ENCODE peak calls at places on chromosomes 13 and 19, in seven cellular contexts. E is PC-3, N is GM23338, G is OCI-LY7, Z is HCT116, Y is hepatocyte, A is MM.1S. U is an unnamed sample. For H3K9me2, the result is how much of the 10 kb centered on the place peaks cover.

GRCh38 chr13:30181856-30182651 is 125.3 kb downstream of the KATNAL1 start:
- DNase-seq in E (no peak), N (peak), G (no peak), Z (no peak), Y (no peak), A (no peak), U (no peak)

GRCh38 chr19:2072757-2073551 is 21.9 kb upstream of the MKNK2 start:
- DNase-seq in E (no peak), N (no peak), G (no peak), Z (no peak), Y (no peak), A (no peak), U (peak)

GRCh38 chr19:14475251-14476073 is at the start of gene PTGER1:
- DNase-seq in E (peak), N (peak), G (no peak), Z (peak), Y (peak), A (no peak), U (peak)

GRCh38 chr19:11481777-11482383 is 1.0 kb upstream of the ELAVL3 start:
- DNase-seq in E (peak), N (peak), G (peak), Z (no peak), Y (peak), A (peak), U (peak)

GRCh38 chr19:40982594-40983101 is 8.4 kb upstream of the CYP2B6 start:
- DNase-seq in E (peak), N (peak), G (no peak), Z (no peak), Y (peak), A (no peak), U (no peak)

GRCh38 chr13:106197506-106197905 is 338.0 kb downstream of the EFNB2 start:
- DNase-seq in E (no peak), N (no peak), G (no peak), Z (no peak), Y (no peak), A (no peak), U (no peak)

GRCh38 chr19:7534531-7534980 is 961 bp upstream of the PNPLA6 start:
- DNase-seq in E (peak), N (peak), G (peak), Z (no peak), Y (peak), A (peak), U (peak)

GRCh38 chr13:33918199-33918932 is 100.4 kb downstream of the RFC3 start:
- DNase-seq in E (peak), N (no peak), G (no peak), Z (no peak), Y (no peak), A (no peak), U (no peak)

GRCh38 chr19:28737021-28737525 is 475.9 kb downstream of the UQCRFS1 start:
- DNase-seq in E (peak), N (peak), G (peak), Z (no peak), Y (peak), A (peak), U (no peak)

GRCh38 chr19:39430675-39431593 is 4.8 kb downstream of the RPS16 start:
- DNase-seq in E (peak), N (peak), G (peak), Z (peak), Y (peak), A (peak), U (no peak)

GRCh38 chr13:114030666-114031610 is 57.1 kb upstream of the C13orf46 start:
- DNase-seq in E (no peak), N (no peak), G (no peak), Z (no peak), Y (no peak), A (no peak), U (no peak)

GRCh38 chr19:21463449-21464105 is 41.8 kb upstream of the ZNF429 start:
- DNase-seq in E (peak), N (peak), G (no peak), Z (no peak), Y (peak), A (no peak), U (peak)

GRCh38 chr13:44174769-44175425 is 198.7 kb upstream of the SERP2 start:
- DNase-seq in E (no peak), N (no peak), G (no peak), Z (no peak), Y (peak), A (no peak), U (no peak)

GRCh38 chr19:3370214-3370720 is 3.9 kb downstream of the NFIC start:
- DNase-seq in E (no peak), N (peak), G (no peak), Z (no peak), Y (peak), A (no peak), U (peak)
- TF ChIP-seq EZH2phosphoT487 in E (no peak), N (no peak), G (no peak), Z (no peak), Y (no peak), A (no peak), U (no peak)

GRCh38 chr13:31919241-31919640 is 112.3 kb upstream of the FRY start:
- DNase-seq in E (no peak), N (no peak), G (no peak), Z (no peak), Y (no peak), A (no peak), U (no peak)
- H3K9me2 ChIP-seq in E (under half), N (under half), G (under half), Z (under half), Y (under half), A (under half), U (under half)

GRCh38 chr19:9370747-9371619 is 8.2 kb downstream of the ZNF177 start:
- DNase-seq in E (no peak), N (no peak), G (no peak), Z (no peak), Y (no peak), A (no peak), U (no peak)
- TF ChIP-seq CTCF in E (no peak), N (no peak), G (no peak), Z (no peak), Y (no peak), A (no peak), U (no peak)

DNA sequence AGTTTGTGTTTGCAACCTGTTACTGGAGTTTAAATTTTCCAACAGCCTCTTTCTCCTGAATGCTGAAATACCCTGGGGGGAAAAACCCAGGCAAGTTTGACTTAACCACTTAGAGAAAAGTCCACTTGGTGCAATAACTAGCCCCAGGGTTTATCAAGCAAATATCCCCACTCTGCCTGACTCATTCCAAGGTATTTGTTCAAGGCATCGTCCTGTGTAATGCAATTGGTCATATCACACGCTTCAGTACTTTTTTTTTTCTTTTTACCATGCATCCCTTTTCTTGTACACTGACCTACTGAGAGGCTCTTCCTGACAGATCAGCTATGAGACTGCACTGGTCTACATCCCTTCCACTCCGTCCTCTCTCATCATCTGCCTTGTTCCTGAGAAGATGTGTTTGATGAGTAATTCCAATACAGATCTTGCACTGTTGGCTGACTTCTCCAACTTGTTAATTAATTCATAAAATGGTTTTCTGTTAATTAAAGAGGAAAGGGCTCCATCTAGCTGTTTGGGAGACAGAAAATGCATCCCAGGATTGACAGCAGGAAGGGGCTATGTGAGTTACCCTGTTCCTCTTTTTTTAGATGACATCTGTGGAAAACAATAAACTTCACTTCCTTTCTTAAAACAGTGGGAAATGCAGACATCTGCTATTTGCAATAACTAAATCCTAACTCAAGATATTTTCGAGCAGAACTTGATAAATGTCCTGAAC is 212.6 kb upstream of the IRS2 start:
- DNase-seq in E (peak), N (no peak), G (no peak), Z (no peak), Y (peak), A (no peak), U (no peak)
- TF ChIP-seq EZH2phosphoT487 in E (no peak), N (no peak), G (no peak), Z (no peak), Y (no peak), A (no peak), U (no peak)

DNA sequence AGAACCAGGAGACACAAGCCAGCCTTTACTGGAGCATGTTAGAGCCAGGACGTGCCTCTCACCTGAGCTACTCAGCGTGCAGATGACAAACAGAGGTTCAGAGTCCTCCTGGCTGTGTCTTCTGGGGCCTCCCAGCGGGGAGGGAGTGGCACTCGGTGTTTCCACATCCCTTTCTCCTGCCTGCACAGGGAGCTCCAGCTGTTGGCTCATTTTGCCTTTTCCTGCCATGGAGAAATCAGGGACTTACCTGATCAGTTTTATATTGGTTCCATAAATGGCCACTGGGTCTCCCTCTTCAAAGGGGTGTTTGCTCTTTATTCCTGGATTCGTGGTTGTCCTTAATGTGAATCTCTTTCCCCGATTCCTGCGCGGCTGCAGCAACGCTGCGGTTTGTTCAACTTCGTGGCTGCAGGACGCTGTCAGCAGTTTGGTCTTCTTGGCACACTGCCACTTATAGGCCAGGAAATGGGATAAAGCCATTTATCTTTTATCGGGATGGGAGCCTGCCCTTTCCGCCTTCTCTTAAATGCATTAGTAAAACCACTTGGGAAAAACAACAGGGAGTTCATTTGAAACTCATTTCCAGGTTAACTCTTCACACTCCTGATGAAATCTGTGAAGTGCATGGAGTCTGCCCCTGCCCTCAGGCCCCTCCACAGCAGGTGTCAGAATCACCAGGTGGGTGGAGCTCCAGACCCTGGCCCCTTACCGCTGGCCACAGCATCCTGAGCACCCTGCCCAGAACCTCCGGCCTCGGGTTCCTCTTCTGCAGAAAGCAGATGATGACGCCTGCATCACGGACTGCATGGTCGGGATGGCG is 39.8 kb upstream of the MCF2L start:
- DNase-seq in E (no peak), N (no peak), G (no peak), Z (no peak), Y (peak), A (no peak), U (peak)
- H3K9me2 ChIP-seq in E (under half), N (under half), G (under half), Z (under half), Y (under half), A (under half), U (under half)

DNA sequence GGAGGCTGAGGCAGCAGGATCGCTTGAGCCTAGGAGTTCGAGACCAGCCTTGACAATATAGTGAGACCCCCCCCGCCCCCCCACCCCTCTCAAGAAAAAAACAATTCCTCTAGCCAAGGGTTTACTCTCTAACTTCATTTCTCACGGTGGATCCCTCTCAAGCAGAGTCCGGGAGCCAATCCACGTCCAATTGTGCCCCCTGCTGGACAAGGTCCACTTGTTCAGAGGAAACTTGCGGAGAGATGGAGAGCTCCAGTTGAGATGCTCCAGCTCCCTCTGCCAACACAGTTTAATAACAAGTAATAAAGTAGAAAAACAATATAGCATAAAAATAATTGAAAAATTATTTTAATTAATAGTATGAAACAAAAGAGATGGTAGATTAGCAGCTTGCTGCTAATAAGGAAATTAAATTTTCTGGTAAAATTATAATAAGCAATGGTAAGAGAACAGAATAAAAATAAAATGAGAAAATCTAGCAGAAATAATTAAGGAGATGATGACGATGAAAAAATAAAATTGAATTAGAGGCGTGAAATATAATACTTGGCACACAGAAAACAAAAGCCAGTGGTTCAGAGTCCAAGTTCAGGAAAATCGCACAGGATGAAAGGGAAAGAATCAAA is 14.5 kb upstream of the SIGLEC14 start:
- DNase-seq in E (peak), N (peak), G (peak), Z (peak), Y (peak), A (peak), U (peak)
- TF ChIP-seq CTCF in E (peak), N (peak), G (peak), Z (peak), Y (peak), A (peak), U (peak)

DNA sequence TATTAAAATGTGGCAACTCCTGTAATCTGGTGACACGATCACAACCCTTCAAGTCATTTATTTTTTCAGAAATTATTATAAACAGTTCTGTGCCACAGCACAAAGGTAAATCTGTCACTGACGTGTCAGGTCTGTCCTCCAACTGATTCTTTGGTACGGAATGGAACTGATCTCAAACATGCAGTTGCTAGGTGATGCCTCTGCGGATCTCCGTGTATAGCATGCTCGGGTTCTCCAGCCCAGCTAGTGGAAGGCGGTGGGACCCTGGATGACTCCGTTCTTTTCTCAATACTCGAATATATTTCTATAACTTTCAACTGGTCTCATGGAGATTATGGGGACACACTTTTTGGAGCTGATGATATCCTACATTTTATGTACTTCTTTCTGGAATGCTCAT is 11.0 kb downstream of the RANBP3 start:
- DNase-seq in E (no peak), N (no peak), G (no peak), Z (no peak), Y (no peak), A (no peak), U (no peak)
- TF ChIP-seq EZH2phosphoT487 in E (no peak), N (no peak), G (no peak), Z (no peak), Y (no peak), A (no peak), U (no peak)

GRCh38 chr13:53060840-53061485 is 32.4 kb downstream of the OLFM4 start:
- DNase-seq in E (no peak), N (no peak), G (no peak), Z (no peak), Y (no peak), A (no peak), U (no peak)
- H3K9me2 ChIP-seq in E (under half), N (under half), G (under half), Z (under half), Y (under half), A (under half), U (under half)

GRCh38 chr19:49213791-49214190 is 56.2 kb downstream of the TRPM4 start:
- DNase-seq in E (peak), N (peak), G (no peak), Z (no peak), Y (no peak), A (no peak), U (no peak)
- TF ChIP-seq CTCF in E (peak), N (peak), G (peak), Z (peak), Y (no peak), A (peak), U (peak)